ENCODE peak calls at places on chromosomes 5 and 9, in four cellular contexts. G, Y, C and B are unnamed samples.

GRCh38 chr9:133226219-133227171 is 17.4 kb upstream of the OBP2B start:
- DNase-seq in G (no peak), Y (no peak), C (no peak), B (no peak)

GRCh38 chr5:95081500-95082355 is 203.2 kb downstream of the MCTP1 start:
- DNase-seq in G (peak; percentile 21), Y (no peak), C (peak; percentile 59), B (no peak)

GRCh38 chr5:112386716-112387115 is 32.4 kb downstream of the EPB41L4A start:
- DNase-seq in G (no peak), Y (no peak), C (no peak), B (no peak)

GRCh38 chr5:124841829-124842712 is 95.6 kb upstream of the ZNF608 start:
- DNase-seq in G (no peak), Y (no peak), C (no peak), B (no peak)

GRCh38 chr5:150674376-150674821 is 13.3 kb downstream of the MYOZ3 start:
- DNase-seq in G (no peak), Y (no peak), C (no peak), B (no peak)

GRCh38 chr5:16538001-16538400 is 72.4 kb upstream of the ZNF622 start:
- DNase-seq in G (no peak), Y (no peak), C (no peak), B (no peak)

GRCh38 chr5:77546-77945 is 14.4 kb upstream of the PLEKHG4B start:
- DNase-seq in G (no peak), Y (no peak), C (no peak), B (no peak)

GRCh38 chr5:89397096-89397495 is 514.1 kb upstream of the MEF2C start:
- DNase-seq in G (no peak), Y (no peak), C (no peak), B (no peak)

GRCh38 chr5:60066502-60066901 is 173.0 kb upstream of the PDE4D start:
- DNase-seq in G (no peak), Y (no peak), C (no peak), B (no peak)

GRCh38 chr5:145797336-145797735 is 37.8 kb downstream of the PRELID2 start:
- DNase-seq in G (no peak), Y (no peak), C (no peak), B (no peak)

GRCh38 chr9:134466869-134467616 is 140.8 kb downstream of the RXRA start:
- DNase-seq in G (no peak), Y (no peak), C (no peak), B (no peak)

GRCh38 chr5:88889165-88890069 is 6.4 kb upstream of the MEF2C start:
- DNase-seq in G (peak; percentile 9), Y (peak; percentile 48), C (peak; percentile 41), B (peak; percentile 62)

GRCh38 chr9:134738869-134739659 is 97.5 kb downstream of the COL5A1 start:
- DNase-seq in G (peak; percentile 87), Y (peak; percentile 89), C (peak; percentile 70), B (peak; percentile 55)

GRCh38 chr9:109319072-109319630 is 1.7 kb downstream of the EPB41L4B start:
- DNase-seq in G (no peak), Y (no peak), C (no peak), B (no peak)

GRCh38 chr9:120692901-120693573 is 21.2 kb downstream of the MEGF9 start:
- DNase-seq in G (no peak), Y (no peak), C (no peak), B (no peak)

GRCh38 chr5:42858031-42858643 is 46.4 kb upstream of the SELENOP start:
- DNase-seq in G (no peak), Y (no peak), C (peak; percentile 63), B (peak; percentile 57)

GRCh38 chr5:128228506-128228905 is 144.9 kb downstream of the SLC12A2 start:
- DNase-seq in G (no peak), Y (no peak), C (no peak), B (no peak)

GRCh38 chr5:127870914-127871313 is 167.7 kb downstream of the CCDC192 start:
- DNase-seq in G (no peak), Y (no peak), C (peak; percentile 24), B (no peak)

GRCh38 chr9:121735065-121735791 is 83.8 kb downstream of the DAB2IP start:
- DNase-seq in G (peak; percentile 100), Y (no peak), C (no peak), B (no peak)